ENCODE peak calls at places on chromosome 22, in eight cellular contexts. S is cardiac muscle cell, R is adrenal gland, O is psoas muscle, D is uterus, X is AG09309, L is cardiac fibroblast, J is kidney. F is an unnamed sample.

GRCh38 chr22:22573047-22573889 is 14.2 kb upstream of the PRAME start:
- DNase-seq in X (no peak), D (no peak), J (no peak), L (no peak), R (no peak), S (no peak), O (no peak), F (no peak)

GRCh38 chr22:25564320-25564978 is at the start of gene GRK3:
- DNase-seq in X (no peak), S (peak), O (peak), R (peak), J (peak), D (peak), L (peak), F (peak)

GRCh38 chr22:19460036-19460435 is 12.5 kb upstream of the C22orf39 start:
- DNase-seq in D (no peak), O (no peak), X (no peak), J (no peak), S (no peak), R (no peak), L (no peak), F (no peak)

GRCh38 chr22:29148036-29148435 is 57.7 kb upstream of the EMID1 start:
- DNase-seq in L (no peak), O (no peak), D (no peak), S (no peak), J (peak), R (no peak), X (no peak), F (no peak)

GRCh38 chr22:19896665-19897355 is 42.1 kb upstream of the GNB1L start:
- DNase-seq in J (peak), R (no peak), O (no peak), L (no peak), D (no peak), S (no peak), X (no peak), F (peak)

GRCh38 chr22:42699953-42700352 is 20.7 kb downstream of the A4GALT start:
- DNase-seq in X (no peak), D (no peak), J (peak), L (no peak), S (no peak), R (no peak), O (no peak), F (no peak)

GRCh38 chr22:26998134-26998533 is 340.7 kb downstream of the MIAT start:
- DNase-seq in S (peak), D (no peak), L (no peak), X (no peak), R (no peak), O (no peak), J (no peak), F (no peak)

GRCh38 chr22:35231585-35232084 is 25.7 kb upstream of the HMGXB4 start:
- DNase-seq in O (peak), R (peak), X (no peak), S (peak), L (peak), J (peak), D (peak), F (peak)

GRCh38 chr22:33328789-33329296 is 270.7 kb upstream of the SYN3 start:
- DNase-seq in X (no peak), S (peak), J (no peak), R (no peak), L (peak), D (no peak), O (no peak), F (no peak)

GRCh38 chr22:31635638-31636306 is 26.2 kb downstream of the PISD start:
- DNase-seq in X (no peak), S (no peak), L (no peak), D (no peak), J (no peak), R (no peak), O (no peak), F (no peak)

GRCh38 chr22:20389288-20389687 is 4.7 kb upstream of the ZNF74 start:
- DNase-seq in O (no peak), R (no peak), D (no peak), L (no peak), J (no peak), S (no peak), X (no peak), F (no peak)

GRCh38 chr22:35258144-35258988 is 1.1 kb downstream of the HMGXB4 start:
- DNase-seq in X (no peak), J (no peak), O (no peak), L (peak), R (no peak), S (peak), D (no peak), F (no peak)

GRCh38 chr22:20524004-20524481 is 16.6 kb downstream of the MED15 start:
- DNase-seq in R (peak), S (no peak), O (no peak), D (no peak), J (no peak), X (no peak), L (peak), F (peak)

GRCh38 chr22:20283674-20284066 is 15.6 kb upstream of the RTN4R start:
- DNase-seq in O (no peak), J (no peak), X (no peak), R (no peak), D (no peak), S (no peak), L (no peak), F (no peak)

GRCh38 chr22:23011105-23011674 is 59.1 kb upstream of the GNAZ start:
- DNase-seq in X (no peak), J (no peak), L (no peak), R (no peak), O (no peak), S (no peak), D (no peak), F (no peak)

GRCh38 chr22:27825174-27825573 is 23.6 kb upstream of the MN1 start:
- DNase-seq in O (no peak), S (no peak), R (no peak), D (no peak), L (peak), J (no peak), X (no peak), F (no peak)

GRCh38 chr22:25700996-25701815 is 40.8 kb upstream of the MYO18B start:
- DNase-seq in S (peak), O (peak), J (no peak), X (peak), L (no peak), D (peak), R (no peak), F (no peak)

GRCh38 chr22:41949297-41949965 is 2.5 kb upstream of the CENPM start:
- DNase-seq in D (no peak), R (no peak), O (no peak), S (no peak), L (no peak), J (no peak), X (no peak), F (no peak)

GRCh38 chr22:37559901-37560681 is at the start of gene CDC42EP1:
- DNase-seq in X (no peak), S (peak), L (peak), O (peak), R (peak), J (peak), D (peak), F (no peak)

GRCh38 chr22:48482771-48483170 is 1344.9 kb downstream of the BRD1 start:
- DNase-seq in X (no peak), O (no peak), D (no peak), L (no peak), R (no peak), J (no peak), S (no peak), F (no peak)

GRCh38 chr22:23253475-23254055 is 73.3 kb downstream of the BCR start:
- DNase-seq in L (no peak), O (no peak), S (no peak), X (no peak), D (no peak), R (no peak), J (no peak), F (no peak)

GRCh38 chr22:19959043-19959586 is 17.5 kb upstream of the TXNRD2 start:
- DNase-seq in S (peak), L (peak), D (peak), R (peak), O (peak), X (no peak), J (peak), F (no peak)

GRCh38 chr22:28316014-28316413 is 363.6 kb downstream of the TTC28 start:
- DNase-seq in R (no peak), J (no peak), O (no peak), D (no peak), S (no peak), X (no peak), L (no peak), F (no peak)

GRCh38 chr22:37282385-37282677 is at the start of gene CYTH4:
- DNase-seq in S (no peak), D (no peak), J (peak), R (peak), O (peak), X (no peak), L (peak), F (peak)

GRCh38 chr22:33271390-33272161 is 213.4 kb upstream of the SYN3 start:
- DNase-seq in J (no peak), O (peak), R (peak), X (no peak), S (peak), L (peak), D (peak), F (no peak)

GRCh38 chr22:29032584-29032983 is 29.0 kb downstream of the C22orf31 start:
- DNase-seq in J (no peak), O (no peak), L (peak), X (no peak), R (peak), S (no peak), D (no peak), F (no peak)

GRCh38 chr22:28883917-28884753 is 763 bp downstream of the ZNRF3 start:
- DNase-seq in S (peak), R (peak), D (peak), J (peak), X (no peak), L (peak), O (peak), F (peak)

GRCh38 chr22:40749006-40749405 is 69.7 kb downstream of the MCHR1 start:
- DNase-seq in L (no peak), R (no peak), J (no peak), X (no peak), O (no peak), D (no peak), S (no peak), F (no peak)

GRCh38 chr22:42745118-42745517 is 24.4 kb upstream of the A4GALT start:
- DNase-seq in L (peak), O (no peak), J (no peak), X (no peak), S (peak), D (no peak), R (peak), F (no peak)

GRCh38 chr22:22616636-22617035 is 27.8 kb upstream of the GGTLC2 start:
- DNase-seq in L (no peak), O (no peak), R (no peak), S (no peak), J (no peak), D (no peak), X (no peak), F (peak)

GRCh38 chr22:35783943-35784614 is 66.4 kb downstream of the APOL5 start:
- DNase-seq in X (peak), R (no peak), O (no peak), L (peak), D (no peak), J (no peak), S (no peak), F (no peak)

GRCh38 chr22:39928556-39929401 is 27.9 kb downstream of the GRAP2 start:
- DNase-seq in O (no peak), J (no peak), S (no peak), D (no peak), X (no peak), L (no peak), R (no peak), F (no peak)

GRCh38 chr22:25970996-25971811 is 198.1 kb upstream of the SEZ6L start:
- DNase-seq in O (no peak), R (no peak), S (no peak), L (no peak), J (no peak), X (no peak), D (no peak), F (no peak)

GRCh38 chr22:49971232-49972162 is 10.9 kb downstream of the PIM3 start:
- DNase-seq in R (peak), L (peak), D (peak), J (peak), O (peak), X (no peak), S (peak), F (no peak)

GRCh38 chr22:49598338-49598737 is 229.3 kb downstream of the BRD1 start:
- DNase-seq in J (no peak), O (no peak), X (no peak), S (no peak), L (no peak), R (no peak), D (no peak), F (no peak)

GRCh38 chr22:47107431-47107830 is 345.0 kb downstream of the TBC1D22A start:
- DNase-seq in J (no peak), L (peak), X (peak), S (peak), O (no peak), R (no peak), D (no peak), F (no peak)
- H3K4me3 ChIP-seq in J (no peak), L (no peak), X (no peak), S (no peak), O (no peak), R (no peak), D (no peak), F (no peak)

DNA sequence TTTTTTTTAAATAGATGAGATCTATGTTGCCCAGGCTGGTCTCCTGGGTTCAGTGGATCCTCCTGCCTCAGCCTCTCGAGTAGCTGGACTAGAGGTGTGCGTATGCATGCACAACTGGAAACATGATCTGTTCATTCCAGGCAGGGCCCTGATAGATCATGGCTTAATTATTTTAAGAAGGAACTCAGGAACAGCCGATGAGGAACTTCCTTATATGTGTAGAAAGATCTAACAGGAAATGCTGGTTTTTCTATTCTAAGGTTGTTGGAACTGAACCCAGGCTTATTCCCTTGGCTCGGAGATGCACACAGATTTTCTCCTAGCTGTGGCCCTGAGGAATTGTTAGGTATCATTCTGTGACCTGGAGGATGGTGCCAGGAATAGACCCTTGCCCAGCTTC is 32.4 kb downstream of the SPECC1L start:
- DNase-seq in X (no peak), D (no peak), R (no peak), O (no peak), J (no peak), S (no peak), L (no peak), F (no peak)
- H3K4me3 ChIP-seq in X (no peak), D (no peak), R (no peak), O (no peak), J (no peak), S (no peak), L (no peak), F (no peak)

GRCh38 chr22:46728470-46728869 is 9.6 kb downstream of the CERK start:
- DNase-seq in S (no peak), L (no peak), R (no peak), D (no peak), J (peak), O (no peak), X (no peak), F (no peak)
- H3K4me3 ChIP-seq in S (no peak), L (no peak), R (no peak), D (no peak), J (no peak), O (no peak), X (no peak), F (no peak)

GRCh38 chr22:45435544-45436139 is 22.1 kb downstream of the RIBC2 start:
- DNase-seq in L (peak), J (peak), O (peak), S (peak), D (peak), R (peak), X (peak), F (peak)
- H3K4me3 ChIP-seq in L (no peak), J (peak), O (peak), S (no peak), D (no peak), R (no peak), X (no peak), F (no peak)

GRCh38 chr22:38751066-38751421 is 4.8 kb downstream of the SUN2 start:
- DNase-seq in J (peak), R (no peak), X (no peak), S (no peak), D (no peak), O (no peak), L (no peak), F (no peak)
- H3K4me3 ChIP-seq in J (no peak), R (no peak), X (no peak), S (no peak), D (no peak), O (no peak), L (no peak), F (peak)

F was measured in naive thymus-derived CD4-positive, alpha-beta T cell.